ENCODE peak calls at places on chromosomes 4 and X, in ten cellular contexts. M, R, V, C, J, P, L, Z, B and Q are unnamed samples.
A peak's percentile ranks its signal among the peaks of the same experiment; 100 is the strongest.

GRCh38 chrX:151402719-151403390 is 5.8 kb downstream of the VMA21 start:
- DNase-seq in V (peak; percentile 54), R (no peak), J (no peak), L (no peak), M (no peak), P (no peak), C (peak; percentile 38), B (no peak), Z (peak; percentile 81), Q (no peak)

GRCh38 chr4:51885371-51885770 is 42.4 kb downstream of the DCUN1D4 start:
- DNase-seq in V (no peak), J (no peak), L (no peak), M (no peak), R (peak; percentile 13), C (no peak), Z (no peak), P (no peak), B (peak; percentile 22), Q (no peak)

GRCh38 chrX:17535229-17535628 is 160.2 kb downstream of the NHS start:
- DNase-seq in J (no peak), B (peak; percentile 40), P (no peak), L (no peak), M (peak; percentile 31), R (peak; percentile 16), V (peak; percentile 28), C (no peak), Z (no peak), Q (peak; percentile 18)

GRCh38 chrX:48514126-48514806 is 5.5 kb downstream of the PORCN start:
- DNase-seq in Z (no peak), M (no peak), R (no peak), L (no peak), B (no peak), P (no peak), V (no peak), J (no peak), C (no peak), Q (no peak)

GRCh38 chr4:150238591-150238990 is 160.3 kb downstream of the DCLK2 start:
- DNase-seq in V (no peak), Z (no peak), M (no peak), J (no peak), L (no peak), R (no peak), P (no peak), B (no peak), C (no peak), Q (no peak)

GRCh38 chrX:133474559-133474958 is 59.3 kb upstream of the GPC4 start:
- DNase-seq in L (no peak), P (no peak), C (no peak), Z (no peak), R (no peak), M (no peak), V (no peak), B (no peak), J (no peak), Q (no peak)

GRCh38 chr4:99710681-99711345 is 53.2 kb upstream of the C4orf54 start:
- DNase-seq in J (no peak), M (no peak), P (no peak), B (no peak), R (no peak), Z (no peak), L (no peak), C (no peak), V (no peak), Q (no peak)

GRCh38 chr4:52594961-52595360 is 64.1 kb downstream of the USP46 start:
- DNase-seq in C (no peak), J (no peak), L (no peak), Z (no peak), B (no peak), V (no peak), R (no peak), P (no peak), M (no peak), Q (no peak)

GRCh38 chrX:143581260-143581659 is 54.6 kb downstream of the SLITRK4 start:
- DNase-seq in Z (no peak), R (no peak), L (no peak), V (no peak), P (no peak), J (no peak), M (no peak), C (no peak), B (no peak), Q (no peak)

GRCh38 chr4:22962186-22962786 is 269.5 kb downstream of the GBA3 start:
- DNase-seq in L (no peak), M (no peak), V (no peak), P (no peak), B (peak; percentile 7), C (no peak), J (no peak), R (no peak), Z (no peak), Q (no peak)

GRCh38 chr4:189940178-189941004 is at the start of gene FRG1:
- DNase-seq in R (peak; percentile 87), B (peak; percentile 86), C (peak; percentile 99), Z (peak; percentile 97), P (peak; percentile 75), M (peak; percentile 97), L (peak; percentile 64), J (peak; percentile 99), V (peak; percentile 96), Q (peak; percentile 68)
- TF ChIP-seq POLR2A in R (no peak), B (peak; percentile 82), C (peak; percentile 53), Z (no peak), P (peak; percentile 67), M (peak; percentile 81), L (peak; percentile 94), J (peak; percentile 34), V (no peak), Q (peak; percentile 93)

DNA sequence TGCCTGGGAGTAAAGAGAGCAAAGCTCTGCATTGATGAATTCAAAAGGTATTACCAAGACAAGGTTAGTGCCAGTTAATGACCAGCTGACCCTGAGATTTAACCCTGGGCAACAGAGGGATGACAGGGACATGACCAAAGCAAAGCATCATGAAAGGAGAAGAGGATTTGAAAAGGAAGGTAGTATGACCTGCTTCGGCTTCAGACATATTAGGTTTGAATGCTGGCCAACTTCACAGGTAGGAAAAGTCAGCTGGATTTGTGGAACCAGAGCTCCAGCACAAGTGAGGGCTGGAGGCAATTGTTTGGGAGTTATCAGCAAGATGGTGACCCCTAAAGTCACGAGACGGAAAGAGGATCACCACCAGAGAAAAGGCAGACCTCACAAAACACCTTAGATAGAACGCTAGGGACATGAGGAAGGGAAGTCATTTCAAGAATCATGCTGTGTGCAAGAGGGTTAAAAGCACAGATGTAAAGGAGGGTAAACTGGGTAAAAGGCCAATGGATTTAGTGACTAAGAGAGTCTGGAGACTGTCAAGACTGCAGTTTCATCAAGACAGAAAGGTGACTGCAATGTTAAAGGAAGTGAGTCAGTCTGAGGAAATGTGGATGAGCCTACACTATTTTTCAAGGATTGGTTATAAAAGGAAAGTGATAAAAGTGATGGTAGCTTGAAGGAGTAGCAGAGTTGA is 45.6 kb downstream of the SH3RF1 start:
- DNase-seq in B (no peak), R (peak; percentile 93), C (no peak), V (no peak), L (no peak), P (no peak), Z (no peak), J (no peak), M (no peak), Q (no peak)
- TF ChIP-seq POLR2AphosphoS5 in B (no peak), R (peak; percentile 49), C (no peak), V (no peak), L (no peak), P (no peak), Z (peak; percentile 42), J (no peak), M (peak; percentile 70), Q (no peak)

GRCh38 chrX:20280938-20281337 is 14.2 kb upstream of the RPS6KA3 start:
- DNase-seq in J (no peak), V (no peak), M (no peak), Z (no peak), P (no peak), R (no peak), L (no peak), C (no peak), B (no peak), Q (no peak)
- TF ChIP-seq POLR2A in J (no peak), V (no peak), M (no peak), Z (no peak), P (no peak), R (no peak), L (no peak), C (no peak), B (no peak), Q (no peak)

GRCh38 chrX:113009005-113009404 is 168.4 kb upstream of the AMOT start:
- DNase-seq in C (no peak), V (no peak), B (no peak), Z (no peak), P (no peak), J (no peak), M (no peak), R (no peak), L (no peak), Q (no peak)
- TF ChIP-seq POLR2AphosphoS5 in C (no peak), V (no peak), B (no peak), Z (no peak), P (no peak), J (no peak), M (no peak), R (no peak), L (no peak), Q (no peak)